ENCODE peak calls at places on chromosome 4, in six cellular contexts. R is brain microvascular endothelial cell; O is PC-9; D is CD8-positive, alpha-beta T cell; S is IMR-90; Q is breast epithelium. E is an unnamed sample.

GRCh38 chr4:87353592-87353991 is 30.9 kb upstream of the HSD17B13 start:
- DNase-seq in R (peak), O (no peak), D (no peak), S (peak), Q (no peak), E (peak)

GRCh38 chr4:110636677-110637407 is 14.0 kb upstream of the PITX2 start:
- DNase-seq in R (no peak), O (no peak), D (no peak), S (peak), Q (no peak), E (no peak)

GRCh38 chr4:149264093-149264733 is 551.4 kb downstream of the IQCM start:
- DNase-seq in R (peak), O (peak), D (no peak), S (peak), Q (no peak), E (no peak)

GRCh38 chr4:48137766-48138349 is 3.8 kb upstream of the TXK start:
- DNase-seq in R (no peak), O (no peak), D (no peak), S (no peak), Q (no peak), E (no peak)

GRCh38 chr4:6331018-6331417 is 61.4 kb downstream of the WFS1 start:
- DNase-seq in R (no peak), O (no peak), D (no peak), S (peak), Q (no peak), E (no peak)

GRCh38 chr4:11428701-11429571 is at the start of gene HS3ST1:
- DNase-seq in R (peak), O (peak), D (no peak), S (peak), Q (peak), E (peak)

GRCh38 chr4:184503869-184504300 is 29.5 kb upstream of the IRF2 start:
- DNase-seq in R (peak), O (no peak), D (peak), S (peak), Q (no peak), E (no peak)

GRCh38 chr4:152348670-152349069 is 187.2 kb downstream of the FBXW7 start:
- DNase-seq in R (no peak), O (no peak), D (no peak), S (no peak), Q (no peak), E (no peak)

GRCh38 chr4:7183161-7183560 is 9.2 kb upstream of the SORCS2 start:
- DNase-seq in R (no peak), O (no peak), D (no peak), S (no peak), Q (no peak), E (no peak)

GRCh38 chr4:137390141-137390540 is 142.2 kb downstream of the PCDH18 start:
- DNase-seq in R (no peak), O (no peak), D (no peak), S (peak), Q (no peak), E (no peak)

GRCh38 chr4:110278127-110278526 is 79.7 kb upstream of the ELOVL6 start:
- DNase-seq in R (no peak), O (no peak), D (no peak), S (no peak), Q (no peak), E (no peak)

GRCh38 chr4:95238554-95238953 is 310.2 kb downstream of the UNC5C start:
- DNase-seq in R (no peak), O (no peak), D (no peak), S (no peak), Q (no peak), E (no peak)

GRCh38 chr4:7757501-7758443 is 181.9 kb downstream of the AFAP1 start:
- DNase-seq in R (no peak), O (no peak), D (no peak), S (no peak), Q (no peak), E (no peak)

GRCh38 chr4:48269861-48270515 is 350 bp upstream of the TEC start:
- DNase-seq in R (peak), O (peak), D (peak), S (peak), Q (peak), E (peak)

GRCh38 chr4:129358571-129358970 is 262.6 kb downstream of the C4orf33 start:
- DNase-seq in R (peak), O (no peak), D (no peak), S (peak), Q (no peak), E (no peak)

GRCh38 chr4:20391224-20391623 is 139.5 kb downstream of the SLIT2 start:
- DNase-seq in R (peak), O (no peak), D (no peak), S (peak), Q (no peak), E (no peak)

GRCh38 chr4:16212138-16212782 is 14.0 kb downstream of the TAPT1 start:
- DNase-seq in R (no peak), O (no peak), D (no peak), S (no peak), Q (no peak), E (no peak)

GRCh38 chr4:10738826-10739489 is 54.4 kb upstream of the CLNK start:
- DNase-seq in R (peak), O (no peak), D (no peak), S (peak), Q (no peak), E (no peak)

GRCh38 chr4:139907001-139907809 is 241.6 kb downstream of the MGST2 start:
- DNase-seq in R (no peak), O (no peak), D (no peak), S (peak), Q (no peak), E (no peak)

GRCh38 chr4:7323872-7324650 is 110.7 kb downstream of the PSAPL1 start:
- DNase-seq in R (no peak), O (no peak), D (no peak), S (no peak), Q (no peak), E (no peak)

GRCh38 chr4:29336851-29337250 is 1383.3 kb upstream of the PCDH7 start:
- DNase-seq in R (no peak), O (no peak), D (no peak), S (no peak), Q (no peak), E (no peak)

GRCh38 chr4:3707423-3708102 is 58.6 kb upstream of the ADRA2C start:
- DNase-seq in R (no peak), O (no peak), D (no peak), S (no peak), Q (no peak), E (no peak)

GRCh38 chr4:37073226-37073840 is 171.2 kb upstream of the NWD2 start:
- DNase-seq in R (no peak), O (no peak), D (no peak), S (no peak), Q (no peak), E (no peak)

GRCh38 chr4:98508248-98508647 is 150.2 kb downstream of the TSPAN5 start:
- DNase-seq in R (no peak), O (no peak), D (no peak), S (no peak), Q (no peak), E (no peak)

GRCh38 chr4:98508825-98509539 is 149.4 kb downstream of the TSPAN5 start:
- DNase-seq in R (peak), O (no peak), D (no peak), S (no peak), Q (no peak), E (no peak)

GRCh38 chr4:98507299-98507698 is 151.1 kb downstream of the TSPAN5 start:
- DNase-seq in R (no peak), O (no peak), D (no peak), S (no peak), Q (no peak), E (no peak)

GRCh38 chr4:98505991-98506390 is 152.4 kb downstream of the TSPAN5 start:
- DNase-seq in R (no peak), O (no peak), D (no peak), S (no peak), Q (no peak), E (no peak)

GRCh38 chr4:98506462-98507132 is 151.8 kb downstream of the TSPAN5 start:
- DNase-seq in R (no peak), O (no peak), D (no peak), S (no peak), Q (no peak), E (no peak)
- TF ChIP-seq CTCF in R (peak), O (peak), D (no peak), S (no peak), Q (no peak), E (no peak)

DNA sequence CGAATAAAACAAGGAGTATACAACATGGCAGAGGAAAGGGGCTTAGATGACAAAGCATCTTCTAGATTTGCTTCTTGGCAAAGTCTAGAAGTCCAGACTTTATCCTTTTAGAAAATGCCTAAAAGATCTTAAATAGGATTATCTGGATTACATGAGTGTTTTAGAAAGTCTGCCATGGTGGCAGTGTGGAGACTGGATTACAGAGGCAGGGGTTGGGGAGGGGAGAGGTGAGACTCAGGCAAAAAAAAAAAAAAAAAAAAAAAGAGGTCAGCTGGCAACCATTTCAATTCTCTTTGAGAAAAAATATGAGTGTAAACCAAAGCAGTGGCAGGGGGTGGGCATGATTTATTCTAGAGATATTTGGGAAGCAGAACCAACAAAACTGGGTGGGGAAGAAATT is 17.4 kb downstream of the ZNF827 start:
- DNase-seq in R (no peak), O (no peak), D (no peak), S (no peak), Q (no peak), E (no peak)
- H3K27ac ChIP-seq in R (no peak), O (no peak), D (no peak), S (no peak), Q (no peak), E (no peak)

DNA sequence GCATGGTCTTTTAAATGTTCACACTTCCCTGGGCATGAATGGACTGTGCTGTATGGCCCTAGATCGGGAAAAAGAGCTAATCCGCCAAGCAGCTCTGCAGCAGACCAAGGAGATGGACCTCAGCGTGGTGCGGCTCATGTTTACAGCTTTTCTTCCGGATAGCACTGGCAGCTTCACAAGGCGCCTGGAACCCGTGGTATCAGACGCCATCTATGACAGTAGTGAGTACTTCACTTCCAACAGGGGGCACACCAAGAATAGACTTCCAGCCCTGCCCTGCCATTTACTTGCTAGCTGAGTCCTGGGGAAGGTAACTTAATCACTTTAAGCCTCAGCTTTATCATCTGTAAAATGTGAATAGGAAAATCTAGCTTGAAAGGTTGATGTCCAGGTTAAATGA is 77.7 kb downstream of the NFKB1 start:
- DNase-seq in R (no peak), O (no peak), D (no peak), S (no peak), Q (no peak), E (no peak)
- TF ChIP-seq CTCF in R (peak), O (no peak), D (no peak), S (no peak), Q (no peak), E (no peak)

GRCh38 chr4:70722199-70722791 is 531 bp downstream of the RUFY3 start:
- DNase-seq in R (peak), O (no peak), D (peak), S (peak), Q (no peak), E (no peak)
- H3K27ac ChIP-seq in R (peak), O (no peak), D (peak), S (peak), Q (peak), E (peak)